ENCODE peak calls at places on chromosomes 7 and 10, in seven cellular contexts. One of them, this sample, is unnamed.

GRCh38 chr7:2924866-2925840 is 81.0 kb upstream of the GNA12 start:
- DNase-seq in frontal cortex: no peak
- DNase-seq in stimulated activated CD4-positive, alpha-beta T cell treated with anti-CD3 and anti-CD28 coated beads, Interleukin-1b, Interleukin-23, amount 100 ng/mL, for 24 hours: no peak
- DNase-seq in foreskin keratinocyte: no peak
- DNase-seq in NCI-H1092: peak; percentile 18
- DNase-seq in nucleus accumbens: no peak
- DNase-seq in midbrain: no peak
- DNase-seq in this sample: no peak

GRCh38 chr7:33334349-33334748 is 205.0 kb downstream of the BBS9 start:
- DNase-seq in frontal cortex: no peak
- DNase-seq in stimulated activated CD4-positive, alpha-beta T cell treated with anti-CD3 and anti-CD28 coated beads, Interleukin-1b, Interleukin-23, amount 100 ng/mL, for 24 hours: no peak
- DNase-seq in foreskin keratinocyte: peak; percentile 21
- DNase-seq in NCI-H1092: peak; percentile 31
- DNase-seq in nucleus accumbens: no peak
- DNase-seq in midbrain: no peak
- DNase-seq in this sample: peak; percentile 18

GRCh38 chr10:120336910-120337540 is 120.0 kb upstream of the PLPP4 start:
- DNase-seq in frontal cortex: no peak
- DNase-seq in stimulated activated CD4-positive, alpha-beta T cell treated with anti-CD3 and anti-CD28 coated beads, Interleukin-1b, Interleukin-23, amount 100 ng/mL, for 24 hours: peak; percentile 47
- DNase-seq in foreskin keratinocyte: peak; percentile 33
- DNase-seq in NCI-H1092: no peak
- DNase-seq in nucleus accumbens: no peak
- DNase-seq in midbrain: peak; percentile 2
- DNase-seq in this sample: no peak

GRCh38 chr10:323651-324293 is 188.5 kb downstream of the ZMYND11 start:
- DNase-seq in frontal cortex: no peak
- DNase-seq in stimulated activated CD4-positive, alpha-beta T cell treated with anti-CD3 and anti-CD28 coated beads, Interleukin-1b, Interleukin-23, amount 100 ng/mL, for 24 hours: no peak
- DNase-seq in foreskin keratinocyte: peak; percentile 91
- DNase-seq in NCI-H1092: no peak
- DNase-seq in nucleus accumbens: no peak
- DNase-seq in midbrain: no peak
- DNase-seq in this sample: no peak

GRCh38 chr10:76190871-76191270 is 759.4 kb downstream of the LRMDA start:
- DNase-seq in frontal cortex: no peak
- DNase-seq in stimulated activated CD4-positive, alpha-beta T cell treated with anti-CD3 and anti-CD28 coated beads, Interleukin-1b, Interleukin-23, amount 100 ng/mL, for 24 hours: no peak
- DNase-seq in foreskin keratinocyte: no peak
- DNase-seq in NCI-H1092: no peak
- DNase-seq in nucleus accumbens: no peak
- DNase-seq in midbrain: no peak
- DNase-seq in this sample: no peak

GRCh38 chr7:98496618-98497017 is 95.7 kb upstream of the BAIAP2L1 start:
- DNase-seq in frontal cortex: no peak
- DNase-seq in stimulated activated CD4-positive, alpha-beta T cell treated with anti-CD3 and anti-CD28 coated beads, Interleukin-1b, Interleukin-23, amount 100 ng/mL, for 24 hours: no peak
- DNase-seq in foreskin keratinocyte: no peak
- DNase-seq in NCI-H1092: no peak
- DNase-seq in nucleus accumbens: no peak
- DNase-seq in midbrain: no peak
- DNase-seq in this sample: no peak

GRCh38 chr7:106281919-106282318 is 2.9 kb downstream of the NAMPT start:
- DNase-seq in frontal cortex: no peak
- DNase-seq in stimulated activated CD4-positive, alpha-beta T cell treated with anti-CD3 and anti-CD28 coated beads, Interleukin-1b, Interleukin-23, amount 100 ng/mL, for 24 hours: no peak
- DNase-seq in foreskin keratinocyte: no peak
- DNase-seq in NCI-H1092: no peak
- DNase-seq in nucleus accumbens: no peak
- DNase-seq in midbrain: no peak
- DNase-seq in this sample: no peak

GRCh38 chr7:151057038-151057736 is 510 bp downstream of the CDK5 start:
- DNase-seq in frontal cortex: no peak
- DNase-seq in stimulated activated CD4-positive, alpha-beta T cell treated with anti-CD3 and anti-CD28 coated beads, Interleukin-1b, Interleukin-23, amount 100 ng/mL, for 24 hours: no peak
- DNase-seq in foreskin keratinocyte: no peak
- DNase-seq in NCI-H1092: no peak
- DNase-seq in nucleus accumbens: no peak
- DNase-seq in midbrain: no peak
- DNase-seq in this sample: peak; percentile 69

GRCh38 chr10:50582766-50583762 is 40.7 kb downstream of the SGMS1 start:
- DNase-seq in frontal cortex: no peak
- DNase-seq in stimulated activated CD4-positive, alpha-beta T cell treated with anti-CD3 and anti-CD28 coated beads, Interleukin-1b, Interleukin-23, amount 100 ng/mL, for 24 hours: no peak
- DNase-seq in foreskin keratinocyte: peak; percentile 59
- DNase-seq in NCI-H1092: no peak
- DNase-seq in nucleus accumbens: no peak
- DNase-seq in midbrain: no peak
- DNase-seq in this sample: no peak

GRCh38 chr7:157699357-157700013 is 362.7 kb downstream of the DNAJB6 start:
- DNase-seq in frontal cortex: no peak
- DNase-seq in stimulated activated CD4-positive, alpha-beta T cell treated with anti-CD3 and anti-CD28 coated beads, Interleukin-1b, Interleukin-23, amount 100 ng/mL, for 24 hours: no peak
- DNase-seq in foreskin keratinocyte: no peak
- DNase-seq in NCI-H1092: no peak
- DNase-seq in nucleus accumbens: no peak
- DNase-seq in midbrain: no peak
- DNase-seq in this sample: no peak

GRCh38 chr7:28748934-28749584 is 209.1 kb downstream of the TRIL start:
- DNase-seq in frontal cortex: no peak
- DNase-seq in stimulated activated CD4-positive, alpha-beta T cell treated with anti-CD3 and anti-CD28 coated beads, Interleukin-1b, Interleukin-23, amount 100 ng/mL, for 24 hours: no peak
- DNase-seq in foreskin keratinocyte: peak; percentile 63
- DNase-seq in NCI-H1092: no peak
- DNase-seq in nucleus accumbens: no peak
- DNase-seq in midbrain: no peak
- DNase-seq in this sample: no peak

GRCh38 chr10:4804505-4804904 is 21.5 kb upstream of the AKR1E2 start:
- DNase-seq in frontal cortex: no peak
- DNase-seq in stimulated activated CD4-positive, alpha-beta T cell treated with anti-CD3 and anti-CD28 coated beads, Interleukin-1b, Interleukin-23, amount 100 ng/mL, for 24 hours: no peak
- DNase-seq in foreskin keratinocyte: no peak
- DNase-seq in NCI-H1092: no peak
- DNase-seq in nucleus accumbens: no peak
- DNase-seq in midbrain: no peak
- DNase-seq in this sample: no peak

GRCh38 chr10:73911553-73912004 is 647 bp downstream of the PLAU start:
- DNase-seq in frontal cortex: no peak
- DNase-seq in stimulated activated CD4-positive, alpha-beta T cell treated with anti-CD3 and anti-CD28 coated beads, Interleukin-1b, Interleukin-23, amount 100 ng/mL, for 24 hours: no peak
- DNase-seq in foreskin keratinocyte: no peak
- DNase-seq in NCI-H1092: no peak
- DNase-seq in nucleus accumbens: no peak
- DNase-seq in midbrain: no peak
- DNase-seq in this sample: no peak

GRCh38 chr10:71424496-71425194 is 27.9 kb downstream of the CDH23 start:
- DNase-seq in frontal cortex: no peak
- DNase-seq in stimulated activated CD4-positive, alpha-beta T cell treated with anti-CD3 and anti-CD28 coated beads, Interleukin-1b, Interleukin-23, amount 100 ng/mL, for 24 hours: no peak
- DNase-seq in foreskin keratinocyte: no peak
- DNase-seq in NCI-H1092: no peak
- DNase-seq in nucleus accumbens: no peak
- DNase-seq in midbrain: no peak
- DNase-seq in this sample: no peak

This sample was measured in NCI-H1930.